ENCODE peak calls at places on chromosomes 6 and 20, in five cellular contexts. F is mesothelial cell of epicardium, K is T-helper 2 cell, R is cardiac muscle cell, Z is occipital lobe. X is an unnamed sample.

GRCh38 chr20:63957004-63957689 is 931 bp upstream of the UCKL1 start:
- DNase-seq in F (no peak), K (no peak), R (peak; percentile 74), Z (peak; percentile 30), X (no peak)

GRCh38 chr20:63124782-63125580 is 91.0 kb downstream of the YTHDF1 start:
- DNase-seq in F (peak; percentile 33), K (no peak), R (no peak), Z (no peak), X (no peak)

GRCh38 chr20:36110936-36111445 is 43.5 kb upstream of the EPB41L1 start:
- DNase-seq in F (no peak), K (no peak), R (no peak), Z (no peak), X (no peak)

GRCh38 chr20:59033093-59033492 is 958 bp upstream of the ATP5F1E start:
- DNase-seq in F (no peak), K (no peak), R (no peak), Z (no peak), X (no peak)

GRCh38 chr6:154805288-154805911 is 72.2 kb downstream of the SCAF8 start:
- DNase-seq in F (no peak), K (no peak), R (peak; percentile 71), Z (no peak), X (peak; percentile 21)

GRCh38 chr6:146861716-146862115 is 262.9 kb downstream of the ADGB start:
- DNase-seq in F (no peak), K (no peak), R (no peak), Z (no peak), X (no peak)

GRCh38 chr6:13066050-13066449 is 262.3 kb downstream of the TBC1D7 start:
- DNase-seq in F (no peak), K (no peak), R (no peak), Z (no peak), X (no peak)

GRCh38 chr6:15876406-15876805 is 213.6 kb upstream of the DTNBP1 start:
- DNase-seq in F (no peak), K (no peak), R (peak; percentile 29), Z (no peak), X (no peak)

GRCh38 chr6:105522626-105523322 is 119.9 kb upstream of the PREP start:
- DNase-seq in F (no peak), K (no peak), R (no peak), Z (no peak), X (no peak)

GRCh38 chr20:39004508-39004907 is 42.4 kb downstream of the DHX35 start:
- DNase-seq in F (no peak), K (no peak), R (no peak), Z (no peak), X (no peak)

GRCh38 chr6:167550936-167551633 is 226.2 kb downstream of the TTLL2 start:
- DNase-seq in F (no peak), K (no peak), R (peak; percentile 82), Z (peak; percentile 5), X (peak; percentile 76)

GRCh38 chr6:53928641-53929339 is 134.0 kb downstream of the LRRC1 start:
- DNase-seq in F (no peak), K (no peak), R (no peak), Z (no peak), X (no peak)

GRCh38 chr6:136791296-136792065 is 796 bp downstream of the MAP3K5 start:
- DNase-seq in F (peak; percentile 42), K (peak; percentile 18), R (peak; percentile 75), Z (peak; percentile 22), X (no peak)